ENCODE peak calls at places on chromosomes 13 and 19, in six cellular contexts. B is trophoblast cell; T is SK-N-SH; X is Karpas-422; I is CD4-positive, alpha-beta memory T cell; Q is kidney. N is an unnamed sample.

GRCh38 chr13:83024226-83024625 is 858.0 kb downstream of the SLITRK1 start:
- DNase-seq in X (no peak), B (no peak), I (no peak), Q (no peak), T (no peak), N (no peak)

GRCh38 chr13:67614577-67614976 is 384.4 kb upstream of the PCDH9 start:
- DNase-seq in X (no peak), Q (no peak), B (no peak), I (no peak), T (no peak), N (no peak)

GRCh38 chr13:76715621-76716020 is 170.6 kb downstream of the KCTD12 start:
- DNase-seq in X (no peak), B (no peak), T (no peak), I (no peak), Q (no peak), N (no peak)

GRCh38 chr13:31160857-31161582 is 684 bp downstream of the HSPH1 start:
- DNase-seq in I (peak; percentile 52), B (peak; percentile 59), T (peak; percentile 64), X (peak; percentile 86), Q (peak; percentile 85), N (no peak)

GRCh38 chr13:27851049-27851448 is 58.8 kb downstream of the GSX1 start:
- DNase-seq in T (no peak), X (no peak), B (peak; percentile 78), Q (no peak), I (no peak), N (no peak)

GRCh38 chr19:8113017-8113416 is 36.4 kb downstream of the FBN3 start:
- DNase-seq in I (no peak), T (no peak), B (peak; percentile 92), Q (no peak), X (no peak), N (no peak)

GRCh38 chr19:41578886-41579285 is 2.9 kb downstream of the CEACAM21 start:
- DNase-seq in T (no peak), B (no peak), I (no peak), Q (no peak), X (no peak), N (no peak)

GRCh38 chr13:80360298-80360827 is 19.4 kb upstream of the SPRY2 start:
- DNase-seq in Q (no peak), B (no peak), T (no peak), I (no peak), X (no peak), N (no peak)

GRCh38 chr19:9871626-9872338 is 36.7 kb downstream of the PIN1 start:
- DNase-seq in Q (no peak), I (no peak), X (no peak), B (no peak), T (no peak), N (no peak)

GRCh38 chr13:96958286-96958891 is 35.9 kb downstream of the OXGR1 start:
- DNase-seq in Q (no peak), B (peak; percentile 14), I (no peak), T (peak; percentile 30), X (peak; percentile 79), N (no peak)

GRCh38 chr19:16370671-16371391 is 46.2 kb downstream of the KLF2 start:
- DNase-seq in Q (peak; percentile 59), X (no peak), I (no peak), T (no peak), B (no peak), N (no peak)

GRCh38 chr13:97113231-97114001 is 108.7 kb upstream of the MBNL2 start:
- DNase-seq in B (no peak), Q (no peak), I (no peak), T (no peak), X (no peak), N (no peak)

GRCh38 chr13:83516781-83517180 is 365.5 kb downstream of the SLITRK1 start:
- DNase-seq in I (no peak), T (no peak), X (no peak), B (no peak), Q (peak; percentile 62), N (no peak)

GRCh38 chr19:14650161-14650560 is 24.5 kb downstream of the ADGRE3 start:
- DNase-seq in T (no peak), B (no peak), I (no peak), X (no peak), Q (no peak), N (no peak)

GRCh38 chr19:2788237-2788636 is 2.9 kb downstream of the THOP1 start:
- DNase-seq in Q (no peak), B (no peak), X (no peak), I (no peak), T (no peak), N (no peak)

GRCh38 chr13:109476001-109476400 is 310.4 kb downstream of the IRS2 start:
- DNase-seq in Q (no peak), I (no peak), B (no peak), T (no peak), X (no peak), N (no peak)

GRCh38 chr13:69706807-69707206 is 400.8 kb upstream of the ATXN8OS start:
- DNase-seq in X (peak; percentile 29), Q (no peak), I (no peak), B (no peak), T (no peak), N (no peak)

GRCh38 chr13:28527629-28528028 is 32.7 kb upstream of the FLT1 start:
- DNase-seq in B (no peak), X (peak; percentile 74), Q (no peak), T (no peak), I (no peak), N (no peak)

GRCh38 chr13:42876810-42877550 is 95.6 kb downstream of the FAM216B start:
- DNase-seq in Q (no peak), I (no peak), X (no peak), T (no peak), B (no peak), N (no peak)

GRCh38 chr13:97257228-97257755 is 35.2 kb downstream of the MBNL2 start:
- DNase-seq in B (peak; percentile 42), T (no peak), X (no peak), I (no peak), Q (no peak), N (no peak)

GRCh38 chr19:4638828-4639530 is at the start of gene TNFAIP8L1:
- DNase-seq in B (peak; percentile 96), X (peak; percentile 99), Q (peak; percentile 99), I (peak; percentile 99), T (peak; percentile 100), N (peak; percentile 67)

GRCh38 chr19:4639531-4640246 is 373 bp downstream of the TNFAIP8L1 start:
- DNase-seq in X (no peak), I (peak; percentile 5), B (no peak), Q (peak; percentile 82), T (peak; percentile 74), N (no peak)

GRCh38 chr19:4636761-4637160 is 2.6 kb upstream of the TNFAIP8L1 start:
- DNase-seq in T (no peak), B (no peak), X (no peak), I (no peak), Q (no peak), N (no peak)

GRCh38 chr19:4640247-4641000 is 1.1 kb downstream of the TNFAIP8L1 start:
- DNase-seq in Q (peak; percentile 71), X (no peak), B (peak; percentile 22), T (no peak), I (no peak), N (no peak)

DNA sequence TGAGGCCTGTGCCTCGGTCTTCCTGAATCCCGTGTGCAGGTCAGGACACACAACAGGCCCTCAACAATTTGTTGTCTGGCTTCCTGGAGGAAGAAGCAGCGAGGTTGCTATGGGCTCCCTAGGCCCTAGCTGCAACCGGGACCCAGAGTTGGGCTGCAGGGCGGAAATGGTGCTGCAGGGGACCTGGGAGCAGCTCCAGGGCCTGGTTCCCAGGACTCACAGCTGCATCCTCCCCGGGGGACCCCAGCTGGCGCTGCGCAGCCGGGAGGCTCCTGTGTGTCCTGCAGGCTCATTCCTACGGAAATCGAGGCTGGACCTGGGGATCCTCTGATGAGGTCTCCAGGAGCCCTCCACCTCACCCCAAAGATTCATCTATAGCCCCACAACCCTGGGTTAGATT is 986 bp upstream of the TNFAIP8L1 start:
- DNase-seq in T (no peak), X (no peak), Q (peak; percentile 82), I (no peak), B (no peak), N (no peak)
- H3K27ac ChIP-seq in T (no peak overlapping the region), X (peak overlapping the region; percentile 74), Q (no peak overlapping the region), I (peak overlapping the region; percentile 83), B (no peak overlapping the region), N (no peak overlapping the region)

GRCh38 chr19:44875666-44876418 is 15.2 kb upstream of the TOMM40 start:
- DNase-seq in T (no peak), X (no peak), I (no peak), B (no peak), Q (no peak), N (no peak)
- H3K36me3 ChIP-seq in T (peaks cover 34% of the 10 kb centered on the region), X (no peaks in the 10 kb centered on the region), I (no peaks in the 10 kb centered on the region), B (peaks cover 78% of the 10 kb centered on the region), Q (peaks cover 40% of the 10 kb centered on the region), N (peaks cover 33% of the 10 kb centered on the region)

GRCh38 chr13:46726347-46726746 is 70.6 kb downstream of the ESD start:
- DNase-seq in B (no peak), I (no peak), T (no peak), X (no peak), Q (no peak), N (no peak)

GRCh38 chr13:46731535-46731934 is 65.4 kb downstream of the ESD start:
- DNase-seq in B (no peak), Q (no peak), T (no peak), X (no peak), I (no peak), N (no peak)

GRCh38 chr13:46728777-46729176 is 68.2 kb downstream of the ESD start:
- DNase-seq in Q (no peak), X (peak; percentile 66), T (no peak), B (no peak), I (no peak), N (no peak)
- H3K4me3 ChIP-seq in Q (no peak overlapping the region), X (no peak overlapping the region), T (no peak overlapping the region), B (no peak overlapping the region), I (no peak overlapping the region), N (no peak overlapping the region)

GRCh38 chr19:38841180-38841766 is 8.5 kb downstream of the HNRNPL start:
- DNase-seq in T (no peak), Q (no peak), B (no peak), I (no peak), X (peak; percentile 39), N (no peak)

GRCh38 chr19:38843175-38843758 is 6.5 kb downstream of the HNRNPL start:
- DNase-seq in I (no peak), T (no peak), Q (no peak), B (no peak), X (peak; percentile 41), N (no peak)

GRCh38 chr19:38842439-38843174 is 7.2 kb downstream of the HNRNPL start:
- DNase-seq in I (peak; percentile 75), Q (no peak), X (no peak), B (no peak), T (no peak), N (no peak)

GRCh38 chr19:38840583-38840968 is 9.0 kb upstream of the ECH1 start:
- DNase-seq in X (no peak), B (no peak), I (no peak), Q (no peak), T (no peak), N (no peak)

DNA sequence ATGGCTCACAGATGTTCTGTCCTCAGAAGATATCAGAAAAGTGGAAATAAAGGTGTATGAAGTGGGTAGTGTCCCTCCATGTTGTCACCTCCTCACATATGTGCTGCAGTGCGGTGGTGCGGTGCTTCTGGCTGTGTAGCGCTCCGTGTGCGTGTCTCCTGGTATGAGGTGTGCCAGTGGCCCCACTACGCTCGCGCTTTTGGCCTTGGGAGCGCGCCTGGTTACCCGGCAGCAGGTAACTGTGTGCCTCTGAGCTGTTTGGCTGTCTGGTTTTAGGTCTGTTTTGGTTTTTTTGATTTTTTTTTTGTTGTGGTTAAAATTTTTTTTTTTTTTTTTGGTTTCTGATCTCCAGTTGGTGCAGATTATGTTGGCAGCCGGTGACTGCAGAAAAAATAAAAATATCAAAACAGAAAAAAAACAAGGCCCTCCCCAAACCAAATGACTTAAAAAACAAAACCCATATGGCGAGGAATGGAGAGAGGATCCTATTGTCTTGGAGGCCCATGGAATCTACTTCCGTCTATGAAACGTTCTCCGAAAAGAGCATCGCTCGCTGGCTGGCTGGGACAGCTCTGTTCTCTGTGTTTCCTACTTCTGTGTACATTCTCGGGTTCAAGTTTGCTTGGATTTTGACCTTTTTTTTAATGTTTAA is 7.9 kb downstream of the HNRNPL start:
- DNase-seq in T (no peak), B (no peak), Q (no peak), X (peak; percentile 38), I (peak; percentile 69), N (no peak)
- H3K27ac ChIP-seq in T (peak overlapping the region; percentile 33), B (no peak overlapping the region), Q (no peak overlapping the region), X (no peak overlapping the region), I (peak overlapping the region; percentile 34), N (no peak overlapping the region)